ENCODE peak calls at places on chromosomes 11 and 22, in seven cellular contexts. U is fibroblast of lung, N is mammary epithelial cell, A is heart right ventricle, P is lower lobe of right lung, Z is cardiac muscle cell, F is stomach. S is an unnamed sample.

GRCh38 chr11:67262731-67263675 is 3.3 kb upstream of the GRK2 start:
- DNase-seq in U (peak; percentile 74), N (peak; percentile 81), A (peak; percentile 87), P (peak; percentile 88), Z (peak; percentile 85), F (peak; percentile 86), S (no peak)

GRCh38 chr11:77299528-77299993 is 1.9 kb downstream of the GDPD4 start:
- DNase-seq in U (no peak), N (peak; percentile 78), A (no peak), P (no peak), Z (no peak), F (peak; percentile 43), S (no peak)

GRCh38 chr11:32796425-32796824 is 2.0 kb upstream of the CCDC73 start:
- DNase-seq in U (no peak), N (peak; percentile 17), A (no peak), P (no peak), Z (no peak), F (no peak), S (no peak)

GRCh38 chr22:41446057-41446501 is 522 bp downstream of the TOB2 start:
- DNase-seq in U (no peak), N (peak; percentile 11), A (peak; percentile 24), P (peak; percentile 59), Z (peak; percentile 27), F (peak; percentile 34), S (no peak)

GRCh38 chr22:21928048-21928447 is 24.6 kb downstream of the PPM1F start:
- DNase-seq in U (no peak), N (no peak), A (no peak), P (no peak), Z (no peak), F (no peak), S (no peak)

GRCh38 chr11:110200241-110200640 is 96.2 kb downstream of the RDX start:
- DNase-seq in U (peak; percentile 51), N (peak; percentile 73), A (no peak), P (no peak), Z (no peak), F (no peak), S (no peak)

GRCh38 chr11:1659478-1659877 is 29.9 kb downstream of the KRTAP5-5 start:
- DNase-seq in U (no peak), N (no peak), A (no peak), P (peak; percentile 32), Z (no peak), F (no peak), S (no peak)

GRCh38 chr11:43947003-43947500 is 4.6 kb downstream of the C11orf96 start:
- DNase-seq in U (no peak), N (peak; percentile 14), A (peak; percentile 24), P (no peak), Z (peak; percentile 52), F (no peak), S (no peak)

GRCh38 chr11:13667245-13667644 is 1.2 kb upstream of the FAR1 start:
- DNase-seq in U (no peak), N (peak; percentile 25), A (no peak), P (no peak), Z (no peak), F (no peak), S (no peak)
- H3K4me3 ChIP-seq in U (no peak overlapping the region), N (peak overlapping the region; percentile 64), A (peak overlapping the region; percentile 98), P (peak overlapping the region; percentile 94), Z (peak overlapping the region; percentile 55), F (peak overlapping the region; percentile 91), S (no peak overlapping the region)

GRCh38 chr11:119729581-119730346 is 764 bp upstream of the NECTIN1 start:
- DNase-seq in U (peak; percentile 57), N (peak; percentile 68), A (peak; percentile 79), P (peak; percentile 78), Z (no peak), F (peak; percentile 52), S (no peak)
- TF ChIP-seq CTCF in U (no peak), N (no peak), A (peak; percentile 29), P (peak; percentile 44), Z (no peak), F (no peak), S (no peak)

GRCh38 chr22:17629646-17630045 is 1.1 kb upstream of the ATP6V1E1 start:
- DNase-seq in U (no peak), N (no peak), A (no peak), P (no peak), Z (no peak), F (no peak), S (no peak)
- H3K4me3 ChIP-seq in U (no peak overlapping the region), N (peak overlapping the region; percentile 97), A (peak overlapping the region; percentile 89), P (peak overlapping the region; percentile 97), Z (peak overlapping the region; percentile 54), F (no peak overlapping the region), S (peak overlapping the region; percentile 100)

DNA sequence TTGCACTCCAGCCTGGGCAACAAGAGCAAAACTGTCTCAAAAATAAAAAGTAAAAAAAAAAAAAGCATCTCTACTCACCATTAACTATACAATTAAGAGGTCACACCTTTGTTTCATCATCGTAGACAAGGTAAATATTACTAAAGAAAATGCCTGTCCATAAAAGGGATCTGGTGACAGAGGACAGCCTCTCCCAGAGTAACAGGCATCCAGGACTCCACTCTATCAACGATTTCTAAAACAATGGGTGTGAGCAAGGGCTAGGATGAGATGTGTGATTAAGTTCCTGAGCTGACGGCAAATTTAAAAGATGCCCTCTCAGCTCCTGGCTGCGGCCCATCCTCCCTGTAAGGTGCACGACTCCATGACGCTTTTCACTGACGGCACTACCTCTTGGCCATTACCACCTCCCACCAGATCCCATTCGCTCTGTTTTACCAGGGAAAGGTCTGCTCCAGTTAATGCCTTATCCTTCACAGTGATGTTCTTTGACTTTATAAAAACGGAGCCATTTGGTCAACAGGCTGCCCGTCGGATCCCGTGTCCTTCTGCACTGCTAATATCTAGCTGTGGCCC is 2.3 kb upstream of the TMEM45B start:
- DNase-seq in U (no peak), N (no peak), A (no peak), P (no peak), Z (no peak), F (no peak), S (no peak)
- TF ChIP-seq CTCF in U (no peak), N (no peak), A (no peak), P (no peak), Z (no peak), F (no peak), S (no peak)

GRCh38 chr11:79046365-79046764 is 394.5 kb downstream of the TENM4 start:
- DNase-seq in U (peak; percentile 84), N (no peak), A (no peak), P (no peak), Z (no peak), F (no peak), S (no peak)
- H3K4me3 ChIP-seq in U (no peak overlapping the region), N (no peak overlapping the region), A (no peak overlapping the region), P (no peak overlapping the region), Z (no peak overlapping the region), F (no peak overlapping the region), S (no peak overlapping the region)

DNA sequence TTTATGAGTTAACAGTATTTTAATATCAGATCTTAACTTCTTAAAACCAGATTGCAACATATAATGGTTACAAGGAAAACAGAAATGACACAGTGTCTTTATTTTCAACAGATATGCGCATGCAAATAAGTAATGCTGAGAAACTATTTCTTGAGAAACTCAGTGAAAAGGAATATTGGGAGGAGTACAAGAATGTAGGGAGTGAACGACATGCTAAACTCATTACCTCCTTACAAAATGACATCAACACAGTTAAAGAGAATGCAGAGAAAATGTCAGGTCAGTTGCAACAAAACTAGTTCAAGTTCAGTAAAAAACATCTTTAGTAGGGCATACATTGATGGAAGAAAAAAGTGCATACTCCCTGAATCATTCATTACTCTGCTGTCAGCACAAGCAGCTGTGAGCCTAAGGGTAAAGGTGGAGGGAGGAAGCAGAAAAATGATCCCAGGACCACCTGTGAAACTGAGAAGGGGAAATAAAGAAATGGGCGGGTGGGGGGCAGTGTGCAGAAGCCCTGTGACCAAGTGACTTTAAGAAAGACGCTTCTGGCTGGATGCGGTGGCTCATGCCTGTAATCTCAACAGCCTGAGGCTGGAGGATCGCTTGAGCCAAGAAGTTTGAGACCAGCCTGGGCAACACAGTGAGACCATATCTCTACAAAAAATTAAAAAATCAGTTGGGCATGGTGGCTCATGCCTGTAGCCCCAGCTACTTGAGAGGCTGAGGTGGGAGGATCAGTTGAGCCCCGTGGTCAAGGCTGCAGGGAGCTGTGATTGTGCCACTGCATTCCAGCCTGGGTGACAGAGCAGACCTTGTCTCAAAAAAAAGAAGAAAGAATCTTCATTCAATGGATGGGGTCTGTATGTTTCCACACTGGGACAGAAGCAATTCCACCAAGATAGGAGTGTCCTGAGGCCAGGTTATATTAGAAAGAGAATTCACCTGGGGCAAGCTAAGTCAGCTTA is 31.2 kb downstream of the CCDC83 start:
- DNase-seq in U (peak; percentile 31), N (no peak), A (no peak), P (no peak), Z (no peak), F (no peak), S (peak; percentile 72)
- TF ChIP-seq CTCF in U (no peak), N (no peak), A (no peak), P (no peak), Z (no peak), F (no peak), S (no peak)